ENCODE peak calls at places on chromosome 17, in nine cellular contexts. D is H9, J is endothelial cell of umbilical vein, B is fibroblast of lung, I is neural progenitor cell, T is astrocyte, L is HepG2, X is IMR-90, V is HCT116. N is an unnamed sample.

GRCh38 chr17:63479495-63480184 is 2.8 kb downstream of the ACE start:
- DNase-seq in I (no peak), B (no peak), J (no peak), L (no peak), T (no peak), X (no peak), D (no peak), V (no peak), N (no peak)

GRCh38 chr17:72420775-72421127 is 299.9 kb downstream of the SOX9 start:
- DNase-seq in V (no peak), B (no peak), I (no peak), L (no peak), J (no peak), X (no peak), D (no peak), T (no peak), N (no peak)

GRCh38 chr17:32546031-32546444 is 59.2 kb downstream of the CDK5R1 start:
- DNase-seq in V (no peak), I (peak), D (peak), T (no peak), L (no peak), B (peak), J (no peak), X (no peak), N (no peak)

GRCh38 chr17:71801301-71801700 is 319.5 kb upstream of the SOX9 start:
- DNase-seq in L (no peak), B (peak), V (no peak), D (no peak), T (peak), I (no peak), J (no peak), X (no peak), N (no peak)

GRCh38 chr17:2931426-2931825 is 132.0 kb downstream of the OR1D5 start:
- DNase-seq in B (no peak), D (peak), X (no peak), V (no peak), T (no peak), I (peak), J (no peak), L (peak), N (no peak)

GRCh38 chr17:73956595-73957465 is 246.6 kb upstream of the RPL38 start:
- DNase-seq in L (peak), T (no peak), V (peak), I (peak), J (no peak), D (peak), X (no peak), B (no peak), N (peak)

GRCh38 chr17:36500745-36501225 is 14.3 kb downstream of the ZNHIT3 start:
- DNase-seq in D (peak), J (no peak), T (no peak), V (no peak), X (no peak), I (no peak), B (no peak), L (no peak), N (no peak)

GRCh38 chr17:44348234-44348987 is 3.3 kb downstream of the GRN start:
- DNase-seq in D (no peak), J (no peak), I (no peak), V (no peak), T (no peak), X (peak), B (peak), L (no peak), N (peak)

GRCh38 chr17:40095944-40096791 is 4.2 kb downstream of the NR1D1 start:
- DNase-seq in B (no peak), J (no peak), D (no peak), L (no peak), T (no peak), I (no peak), V (no peak), X (peak), N (no peak)

GRCh38 chr17:57649731-57650484 is 95.2 kb downstream of the CCDC182 start:
- DNase-seq in T (peak), X (peak), D (peak), J (no peak), V (no peak), I (peak), L (no peak), B (peak), N (no peak)

GRCh38 chr17:57085448-57086068 is 512 bp downstream of the AKAP1 start:
- DNase-seq in I (peak), D (peak), V (no peak), X (peak), L (peak), J (peak), B (peak), T (no peak), N (peak)

GRCh38 chr17:5510776-5511175 is 24.4 kb downstream of the MIS12 start:
- DNase-seq in J (no peak), D (peak), I (no peak), X (no peak), B (no peak), T (no peak), V (no peak), L (no peak), N (no peak)

GRCh38 chr17:5513610-5514009 is 27.2 kb downstream of the MIS12 start:
- DNase-seq in V (no peak), L (no peak), D (no peak), I (no peak), X (no peak), J (no peak), B (no peak), T (no peak), N (no peak)

GRCh38 chr17:5514976-5515375 is 28.6 kb downstream of the MIS12 start:
- DNase-seq in J (no peak), B (no peak), L (no peak), T (no peak), V (no peak), X (no peak), I (no peak), D (no peak), N (no peak)

DNA sequence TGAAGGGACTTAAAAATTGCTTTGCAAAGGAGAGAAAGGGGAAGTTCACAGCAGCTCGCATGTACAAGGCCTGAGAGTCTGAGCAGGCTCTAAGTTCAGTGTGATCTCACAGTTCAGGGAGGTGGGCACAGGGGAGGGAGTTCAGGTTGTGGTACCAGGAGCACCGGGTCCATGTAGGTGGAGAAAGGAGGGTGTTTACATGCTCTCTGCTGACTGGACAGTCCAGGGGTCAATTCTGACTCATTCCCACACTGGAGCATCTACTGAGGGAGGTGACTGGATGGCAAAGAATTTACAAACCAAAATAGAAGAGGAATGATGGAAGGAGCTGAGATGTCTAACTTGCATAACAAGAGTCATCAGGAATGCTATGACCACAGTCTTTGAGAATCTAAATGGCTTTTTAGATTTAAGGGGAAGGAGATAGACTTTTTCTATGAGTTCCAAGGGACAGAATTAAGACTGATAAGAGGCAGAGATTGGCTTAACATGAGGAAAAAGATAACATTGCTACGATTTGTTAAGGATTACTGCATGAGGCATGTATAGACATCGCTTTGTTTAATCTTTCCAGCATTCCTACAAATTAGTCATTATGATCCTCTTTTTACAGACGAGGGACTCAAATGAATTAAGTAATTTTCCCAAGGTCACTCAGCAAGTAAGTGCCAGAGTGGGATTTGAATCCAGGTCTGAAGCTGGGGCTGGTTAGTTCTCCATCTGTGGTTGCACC is 29.9 kb downstream of the MIS12 start:
- DNase-seq in J (peak), B (peak), D (no peak), I (no peak), T (peak), X (peak), L (peak), V (peak), N (peak)
- H3K4me2 ChIP-seq in J (no peak), B (peak), D (no peak), I (no peak), T (peak), X (peak), L (peak), V (peak), N (peak)

GRCh38 chr17:47159315-47159714 is 29.8 kb downstream of the CDC27 start:
- DNase-seq in L (no peak), B (no peak), J (no peak), T (no peak), X (no peak), V (no peak), D (no peak), I (no peak), N (no peak)

GRCh38 chr17:47165137-47165536 is 24.0 kb downstream of the CDC27 start:
- DNase-seq in T (no peak), L (no peak), J (no peak), B (no peak), I (no peak), V (no peak), D (no peak), X (no peak), N (no peak)

GRCh38 chr17:47164263-47164662 is 24.8 kb downstream of the CDC27 start:
- DNase-seq in D (no peak), X (no peak), I (no peak), T (no peak), L (no peak), J (no peak), V (no peak), B (no peak), N (no peak)

DNA sequence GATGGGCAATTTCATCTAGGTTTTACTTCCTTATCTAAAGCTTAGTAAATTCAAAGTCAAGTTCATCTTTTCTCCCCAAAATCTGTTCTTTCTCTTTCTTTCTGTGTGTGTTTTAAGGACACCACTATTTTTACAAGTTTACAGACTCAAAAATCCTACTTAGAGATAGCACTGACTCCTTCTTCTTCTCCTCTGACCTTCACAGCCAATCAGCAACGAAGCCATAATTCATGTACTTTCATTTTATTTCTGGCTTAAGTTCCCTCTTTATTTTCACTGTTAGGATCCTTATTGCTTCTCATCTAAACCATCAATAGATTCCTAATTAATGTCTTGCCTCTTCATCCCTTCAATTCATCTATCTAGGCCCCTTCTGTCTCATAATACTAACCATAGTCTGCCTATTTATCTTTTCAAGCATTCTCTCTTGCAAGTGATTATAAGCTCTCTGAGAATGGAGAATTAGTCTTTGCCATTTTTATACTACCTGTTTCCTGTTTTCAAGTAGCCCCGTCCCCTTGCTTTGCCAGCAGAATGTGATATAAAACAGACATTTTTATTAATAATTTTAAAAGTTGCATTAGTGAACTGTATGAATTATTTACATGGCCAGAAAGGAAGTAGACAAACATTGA is 27.0 kb downstream of the CDC27 start:
- DNase-seq in B (no peak), I (no peak), J (peak), V (no peak), L (no peak), X (no peak), T (no peak), D (no peak), N (no peak)
- H2AFZ ChIP-seq in B (no peak), I (no peak), J (no peak), V (no peak), L (no peak), X (no peak), T (no peak), D (no peak), N (no peak)

GRCh38 chr17:77877674-77878355 is 80.7 kb upstream of the TNRC6C start:
- DNase-seq in D (no peak), V (no peak), X (no peak), J (no peak), I (no peak), L (no peak), B (no peak), T (no peak), N (no peak)
- H3K4me2 ChIP-seq in D (no peak), V (no peak), X (no peak), J (no peak), I (no peak), L (no peak), B (no peak), T (no peak), N (no peak)

DNA sequence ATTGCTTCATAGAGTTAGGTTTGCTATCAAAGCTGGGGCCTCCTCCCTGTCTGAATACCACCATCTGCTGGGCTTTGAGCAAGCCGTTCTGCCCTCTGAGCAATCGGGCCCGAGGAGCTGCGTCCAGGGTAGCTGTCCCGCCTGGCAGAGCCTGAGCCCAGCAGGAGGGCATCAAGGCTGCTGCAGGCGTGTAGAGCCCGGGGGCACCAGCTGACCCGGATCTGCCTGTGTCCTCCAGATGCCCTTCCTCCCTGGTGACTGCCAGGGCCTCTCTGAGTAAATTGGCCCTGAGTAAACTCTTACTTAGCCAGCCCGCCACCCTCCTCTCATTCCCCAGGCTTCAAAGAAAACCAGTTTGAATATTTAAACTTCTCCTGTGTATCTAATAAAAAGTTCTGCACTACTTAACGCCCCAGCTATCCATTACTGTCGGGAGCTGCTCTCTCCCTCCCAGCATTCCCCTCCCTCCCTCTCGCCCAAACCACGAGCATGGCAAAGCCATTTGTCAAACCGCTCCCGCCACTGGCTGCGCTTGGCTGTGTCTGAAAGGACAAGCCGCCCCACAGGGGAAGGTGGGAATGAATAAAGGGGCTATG is 16.4 kb downstream of the CDK5RAP3 start:
- DNase-seq in T (peak), V (no peak), I (peak), B (peak), X (no peak), D (peak), J (peak), L (no peak), N (no peak)
- H2AFZ ChIP-seq in T (peak), V (no peak), I (no peak), B (no peak), X (peak), D (no peak), J (peak), L (no peak), N (no peak)

GRCh38 chr17:64702815-64703214 is 40.7 kb upstream of the SMURF2 start:
- DNase-seq in V (no peak), D (no peak), B (no peak), X (no peak), I (no peak), J (no peak), L (no peak), T (no peak), N (no peak)

GRCh38 chr17:64707077-64707591 is 45.0 kb upstream of the SMURF2 start:
- DNase-seq in L (peak), V (peak), I (no peak), J (peak), T (peak), D (peak), B (peak), X (peak), N (peak)

GRCh38 chr17:64709481-64709880 is 47.4 kb upstream of the SMURF2 start:
- DNase-seq in J (no peak), I (no peak), X (no peak), B (no peak), D (no peak), T (no peak), V (no peak), L (no peak), N (no peak)

DNA sequence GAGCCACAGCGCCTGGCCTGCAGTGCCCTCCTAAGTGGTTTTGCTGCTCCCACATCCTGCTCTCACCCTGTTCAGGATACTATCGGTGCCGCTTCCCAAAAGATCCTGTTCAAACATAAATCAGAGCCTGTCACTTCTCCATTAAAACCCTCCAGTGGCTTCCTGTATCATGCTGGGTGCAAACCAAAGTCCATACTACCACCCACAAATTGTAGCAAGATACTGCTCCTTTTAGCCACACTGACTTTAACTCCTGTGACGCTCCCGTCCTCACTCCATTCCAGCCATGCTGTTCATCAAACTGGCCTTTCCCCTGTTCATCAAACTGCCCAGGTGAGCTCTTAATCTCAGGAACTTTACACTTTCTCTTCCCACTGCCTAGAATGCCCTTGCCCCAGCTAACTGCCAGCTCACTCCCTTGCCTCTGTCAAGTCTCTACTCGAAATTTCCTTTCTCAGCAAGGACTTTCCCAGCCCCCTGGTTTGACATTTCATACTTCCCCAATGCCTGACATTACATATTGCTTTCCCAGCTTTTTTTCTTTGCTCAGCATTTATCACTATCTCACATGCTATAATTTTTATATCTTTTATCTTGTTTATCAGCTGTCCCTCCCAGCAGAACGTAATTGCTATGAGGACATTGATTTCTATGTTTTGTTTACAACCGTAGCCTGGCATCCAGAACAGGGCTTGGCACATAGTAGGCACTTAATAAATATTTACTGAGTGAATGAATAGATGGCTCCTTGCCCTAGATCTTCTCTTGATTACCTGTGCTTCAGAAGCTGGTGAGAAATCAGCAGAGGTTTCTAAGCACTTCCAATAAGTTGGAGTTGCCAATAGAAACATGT is 44.3 kb upstream of the SMURF2 start:
- DNase-seq in L (peak), X (no peak), B (peak), D (no peak), T (peak), I (no peak), V (peak), J (no peak), N (peak)
- H3K4me2 ChIP-seq in L (peak), X (peak), B (peak), D (no peak), T (peak), I (no peak), V (peak), J (peak), N (peak)

DNA sequence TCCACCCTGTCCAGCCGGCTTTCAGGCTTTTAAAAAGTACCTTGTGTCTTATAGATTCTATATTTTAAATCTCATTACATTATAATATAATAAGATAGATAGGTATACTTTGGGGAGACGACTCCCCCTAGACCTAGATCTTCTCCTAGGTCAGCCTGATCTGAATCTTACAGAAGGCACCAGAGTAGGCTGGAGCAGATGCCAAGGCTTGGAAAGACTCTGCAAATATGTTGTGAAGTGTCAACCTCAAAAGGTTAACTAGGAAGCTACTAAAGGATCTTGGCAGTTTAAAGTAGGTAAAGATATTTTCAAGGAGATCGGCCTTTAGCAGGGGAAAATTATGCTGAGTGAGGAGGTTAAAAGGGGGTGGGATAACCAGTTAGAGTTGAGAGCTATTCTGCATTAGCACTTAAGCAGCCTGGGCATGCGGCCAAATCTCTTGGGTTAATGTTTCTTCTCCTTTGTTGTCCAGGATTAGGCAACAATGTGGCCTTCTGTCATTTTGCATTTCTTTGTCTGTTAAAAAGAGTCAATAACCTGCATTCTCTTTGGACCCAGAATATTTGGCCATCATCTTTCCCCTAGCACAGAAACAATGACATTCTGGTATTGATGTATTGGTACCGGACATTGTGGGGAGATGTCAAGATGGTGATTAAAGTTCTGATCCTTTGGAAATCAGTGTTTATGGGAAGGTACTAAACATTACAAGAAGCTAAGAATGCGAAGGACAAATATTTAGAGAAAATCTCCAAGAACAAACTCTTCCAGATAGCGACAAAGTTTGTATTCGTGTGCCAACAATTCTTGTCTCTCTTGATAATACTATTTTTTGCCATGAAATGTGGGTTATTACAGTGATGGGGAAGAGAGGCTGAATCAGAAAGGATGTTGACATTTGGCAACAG is 51.2 kb upstream of the DHX40 start:
- DNase-seq in I (peak), D (no peak), L (peak), J (peak), T (peak), V (no peak), X (peak), B (peak), N (peak)
- H2AFZ ChIP-seq in I (no peak), D (no peak), L (no peak), J (no peak), T (no peak), V (no peak), X (no peak), B (no peak), N (no peak)